ENCODE peak calls at places on chromosomes 12 and 14, in seven cellular contexts. One of them, this sample, is unnamed.

GRCh38 chr12:389138-390096 is at the start of gene KDM5A:
- DNase-seq in HCT116: peak; percentile 90
- DNase-seq in K562: peak; percentile 80
- DNase-seq in H1: peak; percentile 29
- DNase-seq in HepG2: peak; percentile 86
- DNase-seq in SK-N-SH: peak; percentile 91
- DNase-seq in GM12878: peak; percentile 73
- DNase-seq in this sample: peak; percentile 96

GRCh38 chr12:46473634-46474201 is 101.1 kb upstream of the SLC38A2 start:
- DNase-seq in HCT116: peak; percentile 87
- DNase-seq in K562: no peak
- DNase-seq in H1: no peak
- DNase-seq in HepG2: peak; percentile 95
- DNase-seq in SK-N-SH: peak; percentile 15
- DNase-seq in GM12878: peak; percentile 51
- DNase-seq in this sample: peak; percentile 29

GRCh38 chr12:107091989-107092641 is 1.2 kb downstream of the CRY1 start:
- DNase-seq in HCT116: peak; percentile 96
- DNase-seq in K562: peak; percentile 38
- DNase-seq in H1: no peak
- DNase-seq in HepG2: peak; percentile 86
- DNase-seq in SK-N-SH: peak; percentile 57
- DNase-seq in GM12878: peak; percentile 21
- DNase-seq in this sample: peak; percentile 58

GRCh38 chr12:2335109-2335508 is 282.3 kb downstream of the CACNA1C start:
- DNase-seq in HCT116: no peak
- DNase-seq in K562: no peak
- DNase-seq in H1: no peak
- DNase-seq in HepG2: no peak
- DNase-seq in SK-N-SH: no peak
- DNase-seq in GM12878: no peak
- DNase-seq in this sample: no peak

GRCh38 chr14:54550514-54550913 is 16.4 kb upstream of the SAMD4A start:
- DNase-seq in HCT116: no peak
- DNase-seq in K562: no peak
- DNase-seq in H1: no peak
- DNase-seq in HepG2: no peak
- DNase-seq in SK-N-SH: no peak
- DNase-seq in GM12878: no peak
- DNase-seq in this sample: no peak

GRCh38 chr14:52318829-52319604 is 4.9 kb downstream of the PTGER2 start:
- DNase-seq in HCT116: no peak
- DNase-seq in K562: no peak
- DNase-seq in H1: no peak
- DNase-seq in HepG2: no peak
- DNase-seq in SK-N-SH: peak; percentile 29
- DNase-seq in GM12878: no peak
- DNase-seq in this sample: no peak

GRCh38 chr14:20811994-20812393 is 9.3 kb upstream of the RNASE1 start:
- DNase-seq in HCT116: no peak
- DNase-seq in K562: no peak
- DNase-seq in H1: no peak
- DNase-seq in HepG2: no peak
- DNase-seq in SK-N-SH: no peak
- DNase-seq in GM12878: no peak
- DNase-seq in this sample: no peak

GRCh38 chr14:96077983-96078686 is 39.0 kb downstream of the C14orf132 start:
- DNase-seq in HCT116: no peak
- DNase-seq in K562: no peak
- DNase-seq in H1: no peak
- DNase-seq in HepG2: no peak
- DNase-seq in SK-N-SH: peak; percentile 22
- DNase-seq in GM12878: peak; percentile 31
- DNase-seq in this sample: no peak

GRCh38 chr12:118336123-118336522 is 36.6 kb downstream of the TAOK3 start:
- DNase-seq in HCT116: no peak
- DNase-seq in K562: no peak
- DNase-seq in H1: no peak
- DNase-seq in HepG2: no peak
- DNase-seq in SK-N-SH: no peak
- DNase-seq in GM12878: no peak
- DNase-seq in this sample: peak; percentile 24

GRCh38 chr12:42873401-42873800 is 283.9 kb upstream of the PRICKLE1 start:
- DNase-seq in HCT116: no peak
- DNase-seq in K562: no peak
- DNase-seq in H1: no peak
- DNase-seq in HepG2: no peak
- DNase-seq in SK-N-SH: no peak
- DNase-seq in GM12878: no peak
- DNase-seq in this sample: no peak

GRCh38 chr12:10331642-10332239 is 24.1 kb downstream of the KLRD1 start:
- DNase-seq in HCT116: peak; percentile 56
- DNase-seq in K562: peak; percentile 17
- DNase-seq in H1: no peak
- DNase-seq in HepG2: peak; percentile 49
- DNase-seq in SK-N-SH: peak; percentile 26
- DNase-seq in GM12878: no peak
- DNase-seq in this sample: peak; percentile 2

GRCh38 chr12:109900752-109901580 is 892 bp downstream of the TCHP start:
- DNase-seq in HCT116: no peak
- DNase-seq in K562: peak; percentile 35
- DNase-seq in H1: no peak
- DNase-seq in HepG2: no peak
- DNase-seq in SK-N-SH: peak; percentile 75
- DNase-seq in GM12878: no peak
- DNase-seq in this sample: peak; percentile 31

GRCh38 chr12:14619731-14620501 is 52.2 kb upstream of the PLBD1 start:
- DNase-seq in HCT116: no peak
- DNase-seq in K562: no peak
- DNase-seq in H1: no peak
- DNase-seq in HepG2: no peak
- DNase-seq in SK-N-SH: no peak
- DNase-seq in GM12878: no peak
- DNase-seq in this sample: no peak

GRCh38 chr14:101069666-101070362 is 166.3 kb upstream of the RTL1 start:
- DNase-seq in HCT116: no peak
- DNase-seq in K562: no peak
- DNase-seq in H1: no peak
- DNase-seq in HepG2: no peak
- DNase-seq in SK-N-SH: no peak
- DNase-seq in GM12878: no peak
- DNase-seq in this sample: no peak

GRCh38 chr14:21431126-21431525 is 24.8 kb downstream of the CHD8 start:
- DNase-seq in HCT116: no peak
- DNase-seq in K562: no peak
- DNase-seq in H1: no peak
- DNase-seq in HepG2: no peak
- DNase-seq in SK-N-SH: no peak
- DNase-seq in GM12878: no peak
- DNase-seq in this sample: no peak

GRCh38 chr12:120367924-120368788 is 808 bp downstream of the MSI1 start:
- DNase-seq in HCT116: no peak
- DNase-seq in K562: peak; percentile 54
- DNase-seq in H1: no peak
- DNase-seq in HepG2: no peak
- DNase-seq in SK-N-SH: peak; percentile 68
- DNase-seq in GM12878: no peak
- DNase-seq in this sample: no peak

GRCh38 chr14:104322531-104323466 is 184.4 kb downstream of the KIF26A start:
- DNase-seq in HCT116: no peak
- DNase-seq in K562: no peak
- DNase-seq in H1: no peak
- DNase-seq in HepG2: no peak
- DNase-seq in SK-N-SH: no peak
- DNase-seq in GM12878: no peak
- DNase-seq in this sample: no peak

GRCh38 chr14:69518341-69519101 is 34.0 kb downstream of the PLEKHD1 start:
- DNase-seq in HCT116: no peak
- DNase-seq in K562: no peak
- DNase-seq in H1: no peak
- DNase-seq in HepG2: no peak
- DNase-seq in SK-N-SH: no peak
- DNase-seq in GM12878: no peak
- DNase-seq in this sample: no peak

GRCh38 chr14:67908061-67908767 is 88.6 kb downstream of the RAD51B start:
- DNase-seq in HCT116: no peak
- DNase-seq in K562: no peak
- DNase-seq in H1: no peak
- DNase-seq in HepG2: no peak
- DNase-seq in SK-N-SH: no peak
- DNase-seq in GM12878: no peak
- DNase-seq in this sample: no peak

GRCh38 chr14:35384386-35385041 is 20.0 kb downstream of the NFKBIA start:
- DNase-seq in HCT116: no peak
- DNase-seq in K562: no peak
- DNase-seq in H1: no peak
- DNase-seq in HepG2: peak; percentile 68
- DNase-seq in SK-N-SH: no peak
- DNase-seq in GM12878: no peak
- DNase-seq in this sample: no peak

GRCh38 chr14:89719371-89720075 is 235.0 kb downstream of the EFCAB11 start:
- DNase-seq in HCT116: no peak
- DNase-seq in K562: no peak
- DNase-seq in H1: no peak
- DNase-seq in HepG2: no peak
- DNase-seq in SK-N-SH: no peak
- DNase-seq in GM12878: no peak
- DNase-seq in this sample: no peak

DNA sequence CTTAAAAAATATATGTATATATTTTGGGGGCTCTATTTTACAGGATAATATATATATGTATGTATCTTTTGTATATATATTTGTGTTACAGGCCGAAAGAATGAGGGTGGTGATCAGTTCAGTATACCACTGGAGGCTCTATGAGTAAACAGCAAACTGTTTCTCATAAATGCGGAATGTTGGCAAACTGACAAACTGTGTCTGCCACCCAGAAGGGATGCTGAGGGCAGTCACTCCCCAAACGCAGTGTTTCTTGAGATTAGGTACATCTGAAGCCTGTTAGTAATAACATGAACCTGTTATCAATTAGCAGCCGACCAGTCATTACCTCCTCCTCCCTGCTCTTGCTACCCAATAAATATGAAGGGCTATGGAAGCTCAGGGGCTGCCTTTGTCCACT is 20.8 kb downstream of the TNFAIP2 start:
- DNase-seq in HCT116: no peak
- DNase-seq in K562: no peak
- DNase-seq in H1: no peak
- DNase-seq in HepG2: no peak
- DNase-seq in SK-N-SH: no peak
- DNase-seq in GM12878: no peak
- DNase-seq in this sample: peak; percentile 68
- TF ChIP-seq JUND in HCT116: no peak
- TF ChIP-seq JUND in K562: no peak
- TF ChIP-seq JUND in H1: no peak
- TF ChIP-seq JUND in HepG2: no peak
- TF ChIP-seq JUND in SK-N-SH: no peak
- TF ChIP-seq JUND in GM12878: no peak
- TF ChIP-seq JUND in this sample: no peak

GRCh38 chr14:76350671-76351070 is 25.3 kb upstream of the ESRRB start:
- DNase-seq in HCT116: no peak
- DNase-seq in K562: no peak
- DNase-seq in H1: no peak
- DNase-seq in HepG2: no peak
- DNase-seq in SK-N-SH: no peak
- DNase-seq in GM12878: no peak
- DNase-seq in this sample: no peak

GRCh38 chr14:76351941-76352340 is 24.0 kb upstream of the ESRRB start:
- DNase-seq in HCT116: no peak
- DNase-seq in K562: no peak
- DNase-seq in H1: no peak
- DNase-seq in HepG2: no peak
- DNase-seq in SK-N-SH: no peak
- DNase-seq in GM12878: no peak
- DNase-seq in this sample: no peak

GRCh38 chr14:76346391-76347160 is 29.4 kb upstream of the ESRRB start:
- DNase-seq in HCT116: no peak
- DNase-seq in K562: no peak
- DNase-seq in H1: no peak
- DNase-seq in HepG2: peak; percentile 19
- DNase-seq in SK-N-SH: no peak
- DNase-seq in GM12878: peak; percentile 2
- DNase-seq in this sample: no peak

GRCh38 chr14:76349993-76350392 is 25.9 kb upstream of the ESRRB start:
- DNase-seq in HCT116: no peak
- DNase-seq in K562: no peak
- DNase-seq in H1: no peak
- DNase-seq in HepG2: no peak
- DNase-seq in SK-N-SH: no peak
- DNase-seq in GM12878: no peak
- DNase-seq in this sample: no peak

GRCh38 chr14:76348898-76349297 is 27.0 kb upstream of the ESRRB start:
- DNase-seq in HCT116: peak; percentile 74
- DNase-seq in K562: no peak
- DNase-seq in H1: peak; percentile 47
- DNase-seq in HepG2: no peak
- DNase-seq in SK-N-SH: peak; percentile 55
- DNase-seq in GM12878: no peak
- DNase-seq in this sample: no peak
- TF ChIP-seq JUND in HCT116: peak; percentile 83
- TF ChIP-seq JUND in K562: no peak
- TF ChIP-seq JUND in H1: no peak
- TF ChIP-seq JUND in HepG2: no peak
- TF ChIP-seq JUND in SK-N-SH: peak; percentile 65
- TF ChIP-seq JUND in GM12878: no peak
- TF ChIP-seq JUND in this sample: no peak

GRCh38 chr12:132275631-132276030 is 53.8 kb downstream of the GALNT9 start:
- DNase-seq in HCT116: no peak
- DNase-seq in K562: no peak
- DNase-seq in H1: no peak
- DNase-seq in HepG2: no peak
- DNase-seq in SK-N-SH: no peak
- DNase-seq in GM12878: no peak
- DNase-seq in this sample: no peak
- TF ChIP-seq JUND in HCT116: no peak
- TF ChIP-seq JUND in K562: no peak
- TF ChIP-seq JUND in H1: no peak
- TF ChIP-seq JUND in HepG2: no peak
- TF ChIP-seq JUND in SK-N-SH: no peak
- TF ChIP-seq JUND in GM12878: no peak
- TF ChIP-seq JUND in this sample: no peak

DNA sequence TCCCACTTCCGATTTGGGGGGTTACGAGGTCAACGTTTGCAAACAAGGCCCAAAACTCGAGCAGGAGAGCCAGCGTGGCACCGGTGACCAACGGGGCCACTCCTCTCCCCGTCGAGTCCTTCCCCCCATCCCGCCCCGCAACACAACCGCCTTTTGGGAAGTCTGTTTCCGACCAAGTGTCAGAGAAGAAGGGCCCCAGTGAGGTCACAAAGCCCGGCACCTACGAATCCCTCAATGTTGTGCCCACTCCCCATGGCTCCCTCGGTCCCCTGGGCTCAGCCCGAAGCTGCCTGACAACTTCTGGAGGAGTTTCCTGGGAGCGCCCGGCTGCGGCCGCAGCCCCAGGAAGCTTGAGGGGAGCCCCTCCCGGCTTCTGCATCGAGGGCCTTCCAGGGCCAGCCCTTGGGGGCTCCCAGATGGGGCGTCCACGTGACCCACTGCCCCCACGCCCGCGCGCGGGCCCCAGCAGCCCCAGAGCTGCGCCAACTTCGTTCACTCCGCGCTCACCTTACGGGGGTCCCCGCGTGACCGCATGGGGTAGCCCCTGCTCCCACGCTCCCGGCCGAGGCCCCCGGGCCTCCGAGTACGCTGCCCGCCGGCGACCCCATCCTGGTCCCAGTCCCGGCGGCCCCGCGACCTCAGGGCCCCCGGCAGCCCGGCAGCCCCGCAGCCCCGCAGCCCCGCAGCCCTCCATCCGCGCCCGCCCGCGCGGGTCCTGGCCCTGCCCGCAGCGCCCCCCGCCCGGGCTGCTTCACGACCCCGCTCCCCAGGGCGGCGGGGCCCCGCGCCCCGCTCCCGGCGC is 1.1 kb downstream of the CDK2AP1 start:
- DNase-seq in HCT116: no peak
- DNase-seq in K562: peak; percentile 66
- DNase-seq in H1: no peak
- DNase-seq in HepG2: peak; percentile 23
- DNase-seq in SK-N-SH: peak; percentile 57
- DNase-seq in GM12878: no peak
- DNase-seq in this sample: peak; percentile 37
- TF ChIP-seq JUND in HCT116: no peak
- TF ChIP-seq JUND in K562: no peak
- TF ChIP-seq JUND in H1: no peak
- TF ChIP-seq JUND in HepG2: no peak
- TF ChIP-seq JUND in SK-N-SH: no peak
- TF ChIP-seq JUND in GM12878: no peak
- TF ChIP-seq JUND in this sample: no peak